ENCODE peak calls at places on chromosomes 6 and 20, in five cellular contexts. A is HT-29; O is foreskin fibroblast; X is A549; T is T-helper 2 cell treated with Interferon-gamma antibody and Interleukin-4, amounts not matched to agents 5 μg/mL and 100 μg/mL, for 36 hours. R is an unnamed sample.

GRCh38 chr6:22804620-22805271 is 235.4 kb downstream of the HDGFL1 start:
- DNase-seq in A (no peak), O (no peak), X (no peak), T (no peak), R (peak; percentile 17)

GRCh38 chr20:17501701-17502100 is 29.5 kb downstream of the BFSP1 start:
- DNase-seq in A (no peak), O (no peak), X (no peak), T (no peak), R (no peak)

GRCh38 chr6:26087284-26088115 is at the start of gene HFE:
- DNase-seq in A (peak; percentile 50), O (peak; percentile 77), X (peak; percentile 48), T (peak; percentile 23), R (peak; percentile 72)

GRCh38 chr6:32196682-32197616 is 4.5 kb upstream of the GPSM3 start:
- DNase-seq in A (peak; percentile 19), O (peak; percentile 26), X (peak; percentile 35), T (no peak), R (no peak)

GRCh38 chr6:148980234-148980633 is 233.4 kb downstream of the UST start:
- DNase-seq in A (no peak), O (no peak), X (no peak), T (no peak), R (peak; percentile 45)

GRCh38 chr20:34948030-34948429 is 7.6 kb downstream of the GSS start:
- DNase-seq in A (no peak), O (peak; percentile 90), X (no peak), T (no peak), R (peak; percentile 80)

GRCh38 chr6:108669673-108670072 is 109.0 kb downstream of the FOXO3 start:
- DNase-seq in A (no peak), O (no peak), X (no peak), T (no peak), R (no peak)

GRCh38 chr6:144408151-144408550 is 123.0 kb downstream of the UTRN start:
- DNase-seq in A (no peak), O (peak; percentile 80), X (no peak), T (no peak), R (peak; percentile 45)

GRCh38 chr6:44653761-44654218 is 266.3 kb downstream of the CDC5L start:
- DNase-seq in A (no peak), O (peak; percentile 29), X (no peak), T (no peak), R (no peak)

R was measured in AG20443.